ENCODE peak calls at places on chromosomes 1 and 21, in four cellular contexts. M is uterus, D is tibial nerve, F is right lobe of liver. T is an unnamed sample.

GRCh38 chr1:107626075-107626796 is 338.7 kb downstream of the VAV3 start:
- DNase-seq in M (peak; percentile 42), D (no peak), F (no peak), T (no peak)

GRCh38 chr1:147273409-147274307 is 31.2 kb downstream of the CHD1L start:
- DNase-seq in M (peak; percentile 40), D (peak; percentile 65), F (no peak), T (no peak)

GRCh38 chr1:57131701-57132394 is 166.0 kb upstream of the C8B start:
- DNase-seq in M (no peak), D (no peak), F (no peak), T (no peak)

GRCh38 chr1:55060133-55060999 is 21.0 kb downstream of the PCSK9 start:
- DNase-seq in M (no peak), D (no peak), F (no peak), T (no peak)

GRCh38 chr1:63368131-63368530 is 704 bp downstream of the ALG6 start:
- DNase-seq in M (no peak), D (no peak), F (no peak), T (no peak)

GRCh38 chr21:41876928-41877652 is 2.1 kb downstream of the PRDM15 start:
- DNase-seq in M (no peak), D (no peak), F (no peak), T (no peak)

GRCh38 chr1:59276317-59276914 is 20.5 kb upstream of the FGGY start:
- DNase-seq in M (no peak), D (no peak), F (no peak), T (no peak)

GRCh38 chr1:119219711-119220110 is 79.3 kb upstream of the WARS2 start:
- DNase-seq in M (no peak), D (no peak), F (no peak), T (no peak)

GRCh38 chr21:42496839-42497202 is 797 bp upstream of the RSPH1 start:
- DNase-seq in M (peak; percentile 39), D (no peak), F (no peak), T (peak; percentile 58)

GRCh38 chr1:19960621-19961020 is 18.8 kb downstream of the PLA2G2A start:
- DNase-seq in M (no peak), D (no peak), F (no peak), T (no peak)

GRCh38 chr1:240350910-240351331 is 259.2 kb downstream of the FMN2 start:
- DNase-seq in M (no peak), D (no peak), F (no peak), T (no peak)

GRCh38 chr1:157540160-157540748 is 12.1 kb downstream of the FCRL5 start:
- DNase-seq in M (no peak), D (no peak), F (no peak), T (no peak)

GRCh38 chr1:14787604-14788003 is 189.1 kb downstream of the KAZN start:
- DNase-seq in M (no peak), D (no peak), F (no peak), T (no peak)

GRCh38 chr1:4213599-4213998 is 313.5 kb upstream of the C1orf174 start:
- DNase-seq in M (no peak), D (no peak), F (no peak), T (no peak)
- H3K27me3 ChIP-seq in M (no peaks in the 10 kb centered on the region), D (no peaks in the 10 kb centered on the region), F (no peaks in the 10 kb centered on the region), T (no peaks in the 10 kb centered on the region)

GRCh38 chr1:180953791-180954721 is 41.4 kb downstream of the KIAA1614 start:
- DNase-seq in M (peak; percentile 72), D (peak; percentile 25), F (peak; percentile 75), T (peak; percentile 82)
- TF ChIP-seq POLR2A in M (peak; percentile 25), D (no peak), F (no peak), T (no peak)

GRCh38 chr1:113190078-113190477 is 117.1 kb downstream of the LRIG2 start:
- DNase-seq in M (no peak), D (no peak), F (no peak), T (no peak)
- TF ChIP-seq CTCF in M (no peak), D (no peak), F (no peak), T (no peak)

GRCh38 chr1:39652534-39652933 is 13.1 kb upstream of the HEYL start:
- DNase-seq in M (no peak), D (no peak), F (no peak), T (no peak)
- H3K27me3 ChIP-seq in M (no peaks in the 10 kb centered on the region), D (no peaks in the 10 kb centered on the region), F (no peaks in the 10 kb centered on the region), T (no peaks in the 10 kb centered on the region)

GRCh38 chr1:222020553-222020952 is 278.7 kb upstream of the DUSP10 start:
- DNase-seq in M (no peak), D (no peak), F (no peak), T (no peak)
- TF ChIP-seq POLR2A in M (no peak), D (no peak), F (no peak), T (no peak)

DNA sequence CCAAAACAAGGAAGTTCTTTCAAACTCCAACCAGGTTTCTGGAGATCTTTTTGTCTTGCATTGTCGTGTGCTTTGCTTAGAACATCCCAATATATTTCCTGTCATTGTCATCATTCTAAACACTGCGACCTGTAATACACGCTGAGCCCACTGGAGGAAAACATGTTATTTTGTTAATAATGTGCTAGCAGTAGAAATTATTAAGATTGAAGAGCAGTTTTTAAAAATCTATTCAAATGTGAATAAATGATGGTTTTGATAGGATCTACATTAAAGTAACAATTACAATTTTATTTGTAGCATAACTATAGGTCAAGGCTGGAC is 268.5 kb downstream of the PTPRC start:
- DNase-seq in M (no peak), D (no peak), F (no peak), T (no peak)
- TF ChIP-seq CTCF in M (no peak), D (no peak), F (no peak), T (no peak)

T was measured in Peyer's patch.